ENCODE peak calls at places on chromosomes 4 and X, in eight cellular contexts. P is stomach, Z is right lobe of liver, J is A549, D is upper lobe of right lung, E is AG09319, G is endodermal cell, A is transverse colon. M is an unnamed sample.

GRCh38 chrX:82224961-82225360 is 1023.1 kb downstream of the SH3BGRL start:
- DNase-seq in D (no peak), J (no peak), A (no peak), Z (no peak), G (no peak), P (no peak), E (no peak), M (no peak)

GRCh38 chrX:150361070-150361776 is 1.9 kb upstream of the MAMLD1 start:
- DNase-seq in J (peak; percentile 45), Z (peak; percentile 57), A (peak; percentile 22), G (peak; percentile 77), D (peak; percentile 63), P (no peak), E (no peak), M (peak; percentile 86)

GRCh38 chrX:73524906-73525305 is 38.1 kb upstream of the CHIC1 start:
- DNase-seq in J (no peak), D (no peak), P (no peak), Z (no peak), G (no peak), A (no peak), E (no peak), M (no peak)

GRCh38 chrX:33204889-33205288 is 6.5 kb downstream of the DMD start:
- DNase-seq in J (no peak), G (no peak), D (no peak), P (no peak), Z (no peak), A (no peak), E (no peak), M (no peak)

GRCh38 chrX:39309721-39310152 is 508.5 kb downstream of the MID1IP1 start:
- DNase-seq in P (no peak), Z (no peak), E (no peak), A (no peak), D (no peak), G (no peak), J (peak; percentile 1), M (no peak)

GRCh38 chrX:78747471-78747870 is at the start of gene LPAR4:
- DNase-seq in Z (no peak), E (no peak), P (no peak), D (no peak), G (peak; percentile 67), A (no peak), J (no peak), M (no peak)

GRCh38 chr4:17595471-17596005 is 18.5 kb downstream of the LAP3 start:
- DNase-seq in P (no peak), Z (no peak), J (no peak), E (no peak), A (no peak), D (no peak), G (no peak), M (no peak)

GRCh38 chr4:163165217-163166017 is 1.3 kb downstream of the NAF1 start:
- DNase-seq in J (no peak), G (no peak), Z (no peak), P (no peak), A (no peak), E (no peak), D (no peak), M (no peak)

GRCh38 chr4:2745981-2746806 is 9.9 kb downstream of the TNIP2 start:
- DNase-seq in E (no peak), D (no peak), P (peak; percentile 44), J (peak; percentile 34), Z (peak; percentile 60), G (no peak), A (peak; percentile 39), M (peak; percentile 74)

GRCh38 chr4:165288639-165289428 is 38.6 kb upstream of the MSMO1 start:
- DNase-seq in D (no peak), A (no peak), J (no peak), E (peak; percentile 23), Z (no peak), G (no peak), P (no peak), M (no peak)

GRCh38 chr4:40755609-40756008 is 5.9 kb downstream of the NSUN7 start:
- DNase-seq in A (no peak), G (no peak), P (no peak), Z (no peak), J (no peak), D (no peak), E (no peak), M (no peak)

GRCh38 chrX:53594354-53594753 is 92.2 kb downstream of the HUWE1 start:
- DNase-seq in P (no peak), Z (no peak), A (no peak), E (no peak), J (no peak), G (no peak), D (no peak), M (no peak)

GRCh38 chr4:8838911-8839431 is 32.7 kb downstream of the HMX1 start:
- DNase-seq in Z (no peak), A (peak; percentile 5), P (no peak), G (peak; percentile 64), D (peak; percentile 57), E (no peak), J (no peak), M (peak; percentile 88)

GRCh38 chr4:8840816-8841455 is 30.7 kb downstream of the HMX1 start:
- DNase-seq in J (no peak), P (no peak), G (peak; percentile 22), A (peak; percentile 2), E (no peak), Z (peak; percentile 31), D (peak; percentile 48), M (peak; percentile 70)

GRCh38 chr4:8838296-8838695 is 33.3 kb downstream of the HMX1 start:
- DNase-seq in A (no peak), D (no peak), Z (no peak), J (no peak), P (no peak), E (no peak), G (peak; percentile 7), M (peak; percentile 32)

GRCh38 chr4:8841678-8842268 is 29.9 kb downstream of the HMX1 start:
- DNase-seq in E (no peak), A (no peak), G (no peak), P (no peak), J (no peak), D (no peak), Z (no peak), M (no peak)

GRCh38 chr4:8840006-8840793 is 31.4 kb downstream of the HMX1 start:
- DNase-seq in A (peak; percentile 2), G (peak; percentile 78), E (no peak), P (no peak), D (peak; percentile 55), Z (peak; percentile 37), J (no peak), M (peak; percentile 59)
- TF ChIP-seq CTCF in A (no peak), G (peak; percentile 62), E (no peak), P (no peak), D (no peak), Z (no peak), J (no peak), M (no peak)

DNA sequence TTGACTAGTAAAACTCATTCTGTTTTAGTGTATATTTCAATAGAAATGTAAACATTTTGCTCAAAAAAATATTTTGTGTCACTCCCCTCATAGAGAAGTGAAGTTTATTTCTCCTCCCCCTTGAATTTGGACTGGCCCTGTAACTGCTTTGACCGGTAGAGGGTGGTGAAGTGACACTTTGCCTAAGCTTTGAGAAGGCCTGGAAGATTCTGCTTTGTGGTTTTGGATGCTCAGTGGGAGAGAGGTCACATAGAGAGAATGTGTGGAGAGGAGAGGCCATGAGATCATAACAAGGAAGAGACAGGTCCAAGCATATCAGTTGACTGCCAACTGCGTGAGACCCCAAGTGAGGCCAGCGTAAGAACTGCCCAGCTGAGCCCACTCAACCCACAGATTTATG is 19.1 kb upstream of the ARX start:
- DNase-seq in A (no peak), P (no peak), G (peak; percentile 81), J (no peak), E (no peak), Z (no peak), D (no peak), M (no peak)
- TF ChIP-seq CTCF in A (no peak), P (no peak), G (peak; percentile 81), J (no peak), E (no peak), Z (no peak), D (no peak), M (peak; percentile 53)

GRCh38 chr4:111836601-111837000 is 308.7 kb upstream of the FAM241A start:
- DNase-seq in Z (no peak), D (no peak), A (no peak), E (no peak), G (no peak), P (no peak), J (no peak), M (no peak)

GRCh38 chr4:111839186-111839585 is 306.1 kb upstream of the FAM241A start:
- DNase-seq in E (no peak), J (no peak), D (no peak), P (no peak), G (no peak), A (no peak), Z (no peak), M (no peak)

GRCh38 chr4:111837761-111838160 is 307.5 kb upstream of the FAM241A start:
- DNase-seq in P (no peak), A (no peak), J (no peak), G (no peak), D (no peak), Z (no peak), E (no peak), M (no peak)

GRCh38 chr4:111842336-111842735 is 302.9 kb upstream of the FAM241A start:
- DNase-seq in G (no peak), Z (no peak), A (no peak), J (no peak), P (no peak), D (no peak), E (no peak), M (no peak)

GRCh38 chr4:111838406-111838930 is 306.8 kb upstream of the FAM241A start:
- DNase-seq in E (no peak), Z (no peak), J (no peak), G (no peak), D (no peak), P (no peak), A (no peak), M (no peak)
- TF ChIP-seq CTCF in E (no peak), Z (no peak), J (no peak), G (no peak), D (no peak), P (no peak), A (no peak), M (no peak)

GRCh38 chrX:118633530-118633929 is 93.9 kb upstream of the IL13RA1 start:
- DNase-seq in D (no peak), G (no peak), J (no peak), P (no peak), Z (no peak), E (no peak), A (no peak), M (no peak)

GRCh38 chrX:118634336-118634735 is 93.1 kb upstream of the IL13RA1 start:
- DNase-seq in Z (no peak), E (no peak), J (no peak), P (no peak), D (no peak), G (no peak), A (no peak), M (no peak)

GRCh38 chrX:118632862-118633261 is 94.5 kb upstream of the IL13RA1 start:
- DNase-seq in P (no peak), J (no peak), A (no peak), D (no peak), Z (no peak), E (no peak), G (no peak), M (no peak)

DNA sequence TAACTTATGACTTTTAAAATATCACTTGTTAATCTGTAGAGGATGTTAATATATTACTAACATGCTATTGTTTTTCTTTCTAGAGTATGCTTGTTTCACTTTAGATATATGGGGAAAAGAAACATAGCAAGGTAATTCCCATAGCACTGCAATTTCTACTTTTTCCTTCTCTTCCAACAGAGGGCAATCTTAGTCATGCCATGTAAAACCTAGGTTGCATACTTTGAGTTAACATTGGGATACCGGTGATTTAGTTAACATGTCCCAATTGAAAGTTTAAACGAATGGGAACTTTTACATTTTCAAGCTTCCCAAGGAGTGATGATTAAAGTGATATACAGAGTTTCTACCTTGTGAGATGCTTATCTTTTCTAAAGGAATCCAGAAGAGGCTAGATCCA is 89.4 kb upstream of the IL13RA1 start:
- DNase-seq in E (no peak), D (no peak), A (no peak), Z (no peak), G (no peak), P (no peak), J (peak; percentile 11), M (no peak)
- TF ChIP-seq CTCF in E (no peak), D (peak; percentile 26), A (no peak), Z (peak; percentile 26), G (peak; percentile 60), P (no peak), J (peak; percentile 49), M (peak; percentile 70)

M was measured in chondrocyte.